ENCODE peak calls at places on chromosomes 11 and 22, in five cellular contexts. G is IMR-90, B is adrenal gland, N is psoas muscle, O is pancreas. I is an unnamed sample.

GRCh38 chr11:107017433-107018227 is 646 bp downstream of the GUCY1A2 start:
- DNase-seq in G (no peak), B (peak; percentile 46), N (peak; percentile 56), O (peak; percentile 60), I (peak; percentile 45)

GRCh38 chr11:73398132-73398526 is 21.9 kb downstream of the RELT start:
- DNase-seq in G (no peak), B (no peak), N (no peak), O (no peak), I (no peak)

GRCh38 chr22:45429921-45430775 is 16.7 kb downstream of the RIBC2 start:
- DNase-seq in G (no peak), B (no peak), N (peak; percentile 39), O (no peak), I (no peak)

GRCh38 chr11:96426356-96427103 is 36.7 kb downstream of the JRKL start:
- DNase-seq in G (peak; percentile 61), B (no peak), N (no peak), O (no peak), I (no peak)

GRCh38 chr11:28384418-28384817 is 276.2 kb downstream of the METTL15 start:
- DNase-seq in G (peak; percentile 99), B (no peak), N (no peak), O (no peak), I (no peak)

GRCh38 chr11:28168718-28169117 is 60.5 kb downstream of the METTL15 start:
- DNase-seq in G (no peak), B (no peak), N (no peak), O (no peak), I (no peak)

GRCh38 chr11:67558084-67558772 is 25.4 kb upstream of the GSTP1 start:
- DNase-seq in G (no peak), B (no peak), N (no peak), O (no peak), I (peak; percentile 62)

GRCh38 chr11:72896431-72896830 is 82.2 kb downstream of the ATG16L2 start:
- DNase-seq in G (no peak), B (no peak), N (no peak), O (no peak), I (no peak)

GRCh38 chr11:63567044-63567840 is 4.1 kb upstream of the PLAAT2 start:
- DNase-seq in G (peak; percentile 88), B (no peak), N (no peak), O (no peak), I (no peak)

GRCh38 chr22:35305525-35306070 is 5.9 kb downstream of the TOM1 start:
- DNase-seq in G (no peak), B (no peak), N (no peak), O (no peak), I (no peak)

GRCh38 chr11:27497284-27497866 is 9.2 kb downstream of the LIN7C start:
- DNase-seq in G (peak; percentile 27), B (no peak), N (no peak), O (no peak), I (no peak)

GRCh38 chr11:32427935-32428664 is 7.2 kb downstream of the WT1 start:
- DNase-seq in G (no peak), B (no peak), N (no peak), O (no peak), I (no peak)

GRCh38 chr22:31139866-31140716 is at the start of gene PLA2G3:
- DNase-seq in G (peak; percentile 60), B (no peak), N (peak; percentile 46), O (no peak), I (no peak)

GRCh38 chr11:9573775-9574555 is 495 bp downstream of the WEE1 start:
- DNase-seq in G (no peak), B (no peak), N (peak; percentile 56), O (peak; percentile 64), I (peak; percentile 37)

GRCh38 chr11:67632982-67633755 is 3.4 kb upstream of the NUDT8 start:
- DNase-seq in G (no peak), B (no peak), N (no peak), O (peak; percentile 47), I (no peak)

GRCh38 chr22:41587347-41587723 is 2.3 kb downstream of the PMM1 start:
- DNase-seq in G (no peak), B (peak; percentile 13), N (no peak), O (no peak), I (no peak)

GRCh38 chr11:61602775-61603569 is 22.1 kb upstream of the SYT7 start:
- DNase-seq in G (peak; percentile 96), B (peak; percentile 48), N (peak; percentile 88), O (peak; percentile 44), I (peak; percentile 79)

GRCh38 chr11:112408551-112408950 is 147.9 kb upstream of the PLET1 start:
- DNase-seq in G (no peak), B (no peak), N (no peak), O (no peak), I (no peak)

GRCh38 chr11:125942276-125942611 is 3.6 kb upstream of the VSIG10L2 start:
- DNase-seq in G (no peak), B (no peak), N (no peak), O (no peak), I (no peak)

GRCh38 chr11:1401001-1401445 is 11.3 kb downstream of the BRSK2 start:
- DNase-seq in G (no peak), B (no peak), N (no peak), O (no peak), I (no peak)
- H3K4me1 ChIP-seq in G (no peaks in the 10 kb centered on the region), B (no peaks in the 10 kb centered on the region), N (no peaks in the 10 kb centered on the region), O (peaks cover 5% of the 10 kb centered on the region), I (peaks cover 2% of the 10 kb centered on the region)

DNA sequence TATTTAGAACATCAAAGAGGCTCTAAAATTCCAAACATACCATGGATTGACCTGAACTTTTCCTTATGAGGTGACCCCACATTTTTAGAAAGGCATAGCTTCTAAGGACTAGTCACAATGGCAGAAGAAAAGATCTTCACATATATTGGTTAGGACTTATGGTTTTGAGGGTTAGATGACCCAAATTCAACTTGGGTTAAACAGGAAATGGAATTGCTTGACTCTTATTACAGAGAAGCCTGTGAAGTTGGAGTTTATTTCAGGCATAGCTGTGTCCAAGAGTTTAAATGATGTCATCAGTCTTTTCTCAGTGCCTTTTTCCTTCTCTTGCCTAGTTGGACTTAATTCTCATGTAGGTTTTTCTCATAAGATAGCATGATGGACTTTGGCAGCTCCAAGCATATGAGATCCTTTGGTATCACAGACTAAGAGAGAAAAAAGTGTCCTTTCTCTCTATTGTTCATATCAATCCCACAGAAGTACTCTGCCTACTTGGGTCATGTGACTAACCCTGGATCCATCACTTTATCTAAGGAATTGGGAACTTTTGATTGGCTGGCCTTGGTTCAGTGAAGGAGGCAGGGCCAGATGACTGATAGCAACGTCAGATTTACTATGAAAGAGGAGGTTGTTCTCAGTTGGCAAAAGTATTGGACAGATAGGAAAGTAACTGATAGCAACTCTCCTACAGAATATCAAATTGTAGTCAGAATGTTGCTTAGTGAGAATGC is 17.3 kb upstream of the RAG1 start:
- DNase-seq in G (no peak), B (no peak), N (no peak), O (no peak), I (no peak)
- H3K27ac ChIP-seq in G (no peak overlapping the region), B (no peak overlapping the region), N (no peak overlapping the region), O (no peak overlapping the region), I (no peak overlapping the region)

DNA sequence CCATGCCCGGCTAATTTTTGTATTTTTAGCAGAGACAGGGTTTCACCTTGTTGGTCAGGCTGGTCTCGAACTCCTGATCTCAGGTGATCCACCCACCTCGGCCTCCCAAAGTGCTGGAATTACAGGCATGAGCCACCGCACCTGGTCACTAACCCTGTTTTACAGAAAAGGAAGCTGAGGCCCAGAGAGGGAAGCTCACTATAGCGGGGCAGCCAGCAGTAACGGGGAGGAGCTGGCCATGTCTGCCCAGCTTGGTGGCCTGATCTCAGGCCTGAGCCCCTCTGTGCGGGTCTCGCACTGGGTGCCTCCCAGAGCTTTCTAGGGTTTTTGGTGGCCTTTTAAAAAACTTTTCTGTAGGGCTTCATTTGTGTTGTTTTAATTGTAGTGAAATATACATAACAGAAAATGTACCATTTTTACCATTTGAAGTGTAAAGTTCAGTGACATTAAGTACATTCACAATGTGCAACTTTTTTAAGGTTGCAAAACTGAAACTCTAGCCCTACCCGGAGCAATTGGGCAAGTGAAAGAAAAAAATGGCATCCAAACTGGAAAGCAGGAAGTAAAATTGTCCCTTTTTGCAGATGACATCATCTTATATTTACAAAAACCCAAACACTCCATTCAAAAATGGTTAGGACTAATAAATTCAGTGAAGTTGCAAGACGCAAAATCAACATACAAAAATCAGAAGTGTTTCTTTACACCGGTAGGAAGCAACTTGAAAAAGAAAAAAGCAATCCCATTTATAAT is 14.5 kb upstream of the CYTH4 start:
- DNase-seq in G (peak; percentile 38), B (no peak), N (no peak), O (no peak), I (no peak)
- H3K4me3 ChIP-seq in G (no peak overlapping the region), B (no peak overlapping the region), N (peak overlapping the region; percentile 22), O (no peak overlapping the region), I (peak overlapping the region; percentile 55)

GRCh38 chr11:46009647-46010046 is 87.2 kb downstream of the LARGE2 start:
- DNase-seq in G (no peak), B (no peak), N (no peak), O (no peak), I (no peak)
- H3K4me1 ChIP-seq in G (no peaks in the 10 kb centered on the region), B (no peaks in the 10 kb centered on the region), N (no peaks in the 10 kb centered on the region), O (no peaks in the 10 kb centered on the region), I (peaks cover 14% of the 10 kb centered on the region)

DNA sequence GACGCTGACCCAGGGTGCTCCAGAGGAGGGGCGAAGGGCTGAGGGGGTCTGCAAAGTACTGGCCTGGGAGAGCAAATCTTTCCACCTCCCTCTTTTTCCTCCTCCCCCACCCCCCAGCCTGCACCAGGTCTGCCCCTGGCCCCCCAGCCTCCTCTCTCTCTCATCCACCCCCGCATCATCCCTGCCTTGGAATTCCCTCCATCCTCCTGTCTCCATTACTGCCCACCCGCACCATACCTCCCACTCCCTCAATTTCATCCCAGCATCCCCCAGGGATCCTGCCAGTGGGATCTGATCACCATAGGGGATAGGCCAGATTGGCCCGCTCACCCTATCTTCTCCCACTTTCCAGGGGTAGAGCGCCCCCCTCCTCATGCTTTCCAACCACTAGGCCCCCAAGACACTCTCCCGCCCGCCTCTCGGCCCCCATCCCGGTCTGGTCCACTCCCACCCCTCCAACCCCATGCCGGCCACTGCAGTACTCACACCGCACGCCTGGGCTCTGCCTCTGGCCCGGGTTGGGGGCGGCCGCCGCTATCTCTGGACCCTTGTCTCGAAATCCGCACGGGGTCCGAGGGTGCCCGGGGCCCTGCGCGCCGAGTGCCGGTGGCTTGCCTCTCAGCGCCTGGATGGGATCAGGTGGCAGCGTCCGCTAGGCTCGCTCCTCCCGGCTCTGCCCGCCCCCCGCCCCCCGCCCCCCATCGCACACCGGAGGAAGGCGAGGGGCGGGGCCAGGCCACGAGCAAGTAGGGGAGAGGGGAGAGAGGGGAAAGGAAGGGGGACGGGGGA is at the start of gene GAL3ST3:
- DNase-seq in G (no peak), B (no peak), N (no peak), O (no peak), I (no peak)
- H3K27ac ChIP-seq in G (no peak within 1 kb of the TSS), B (no peak within 1 kb of the TSS), N (no peak within 1 kb of the TSS), O (no peak within 1 kb of the TSS), I (peak within 1 kb of the TSS; percentile 57)